ENCODE peak calls at places on chromosome 18, in four cellular contexts. C is prostate gland, Z is heart right ventricle, X is Panc1. G is an unnamed sample.

GRCh38 chr18:47754311-47755101 is 176.0 kb downstream of the SMAD2 start:
- DNase-seq in C (no peak), Z (no peak), X (no peak), G (no peak)

GRCh38 chr18:69954719-69955118 is 7.0 kb upstream of the CD226 start:
- DNase-seq in C (no peak), Z (no peak), X (no peak), G (no peak)

GRCh38 chr18:12376034-12376717 is 851 bp downstream of the AFG3L2 start:
- DNase-seq in C (no peak), Z (peak), X (no peak), G (no peak)

GRCh38 chr18:61957801-61958516 is 65.2 kb upstream of the RNF152 start:
- DNase-seq in C (no peak), Z (no peak), X (no peak), G (no peak)

GRCh38 chr18:39618265-39619003 is 2052.8 kb upstream of the CELF4 start:
- DNase-seq in C (no peak), Z (no peak), X (no peak), G (no peak)

GRCh38 chr18:8741524-8741923 is 36.2 kb downstream of the MTCL1 start:
- DNase-seq in C (peak), Z (no peak), X (no peak), G (peak)

GRCh38 chr18:36341944-36342343 is 44.4 kb downstream of the FHOD3 start:
- DNase-seq in C (no peak), Z (no peak), X (no peak), G (no peak)

GRCh38 chr18:4270016-4270415 is 185.1 kb downstream of the DLGAP1 start:
- DNase-seq in C (no peak), Z (no peak), X (no peak), G (no peak)

GRCh38 chr18:5630057-5630765 is 86.4 kb upstream of the EPB41L3 start:
- DNase-seq in C (peak), Z (no peak), X (no peak), G (no peak)

GRCh38 chr18:78561757-78562445 is 417.7 kb upstream of the SALL3 start:
- DNase-seq in C (no peak), Z (no peak), X (no peak), G (no peak)

GRCh38 chr18:9688036-9688741 is 19.9 kb upstream of the RAB31 start:
- DNase-seq in C (no peak), Z (no peak), X (no peak), G (no peak)

GRCh38 chr18:50783553-50783952 is 36.3 kb downstream of the MRO start:
- DNase-seq in C (no peak), Z (no peak), X (no peak), G (no peak)

GRCh38 chr18:47118986-47119385 is 31.3 kb downstream of the HDHD2 start:
- DNase-seq in C (no peak), Z (no peak), X (no peak), G (no peak)

GRCh38 chr18:21701621-21702020 is 3.0 kb downstream of the ABHD3 start:
- DNase-seq in C (no peak), Z (no peak), X (no peak), G (no peak)

GRCh38 chr18:11669271-11669947 is 19.7 kb upstream of the GNAL start:
- DNase-seq in C (peak), Z (no peak), X (no peak), G (no peak)

GRCh38 chr18:65235966-65236634 is 514.7 kb upstream of the CDH7 start:
- DNase-seq in C (no peak), Z (no peak), X (no peak), G (no peak)

GRCh38 chr18:2903006-2903405 is 56.2 kb downstream of the EMILIN2 start:
- DNase-seq in C (no peak), Z (peak), X (no peak), G (peak)

GRCh38 chr18:32321826-32322225 is 132.0 kb downstream of the MEP1B start:
- DNase-seq in C (no peak), Z (no peak), X (no peak), G (no peak)

GRCh38 chr18:12904012-12904516 is 20.0 kb upstream of the PTPN2 start:
- DNase-seq in C (no peak), Z (peak), X (no peak), G (no peak)

GRCh38 chr18:939167-939566 is 34.5 kb downstream of the ADCYAP1 start:
- DNase-seq in C (no peak), Z (no peak), X (no peak), G (no peak)

GRCh38 chr18:69400976-69401474 is 337 bp downstream of the DOK6 start:
- DNase-seq in C (no peak), Z (peak), X (no peak), G (peak)

GRCh38 chr18:9867454-9867732 is 18.4 kb upstream of the TXNDC2 start:
- DNase-seq in C (no peak), Z (no peak), X (no peak), G (no peak)

GRCh38 chr18:74213429-74213828 is 65.1 kb downstream of the TIMM21 start:
- DNase-seq in C (no peak), Z (no peak), X (no peak), G (no peak)

GRCh38 chr18:77140439-77141109 is 8.0 kb upstream of the MBP start:
- DNase-seq in C (no peak), Z (peak), X (no peak), G (peak)

GRCh38 chr18:75054611-75055010 is 154.3 kb downstream of the PTGR3 start:
- DNase-seq in C (no peak), Z (no peak), X (no peak), G (no peak)

GRCh38 chr18:57107141-57107832 is 39.6 kb upstream of the BOD1L2 start:
- DNase-seq in C (no peak), Z (peak), X (no peak), G (no peak)

GRCh38 chr18:26549486-26550435 is 1.4 kb upstream of the KCTD1 start:
- DNase-seq in C (peak), Z (peak), X (no peak), G (peak)

GRCh38 chr18:48939368-48940097 is 11.2 kb downstream of the SMAD7 start:
- DNase-seq in C (no peak), Z (peak), X (no peak), G (no peak)
- TF ChIP-seq CTCF in C (no peak), Z (no peak), X (no peak), G (no peak)

DNA sequence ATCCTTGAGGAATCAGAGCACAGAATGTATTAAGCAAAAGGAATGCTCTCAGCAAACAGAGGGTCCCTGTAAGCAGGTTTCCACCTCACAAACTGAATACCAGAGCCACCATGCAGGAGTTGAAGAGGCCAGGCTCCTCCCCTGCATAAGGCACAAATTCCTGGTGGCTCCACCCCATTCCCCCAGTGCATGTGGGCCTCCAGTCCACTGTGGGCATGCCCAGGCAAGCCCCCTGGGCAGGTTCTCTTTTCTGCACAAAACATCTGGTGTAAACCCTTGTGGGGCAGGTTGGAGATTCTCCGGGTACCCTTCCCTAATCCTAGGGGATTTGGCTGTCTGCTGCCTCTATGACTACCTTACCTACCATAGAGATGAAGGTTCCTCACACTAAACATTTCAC is 166.5 kb downstream of the PTPRM start:
- DNase-seq in C (no peak), Z (no peak), X (no peak), G (no peak)
- H3K27ac ChIP-seq in C (no peak), Z (no peak), X (no peak), G (no peak)

GRCh38 chr18:79788096-79789085 is 9.3 kb upstream of the KCNG2 start:
- DNase-seq in C (no peak), Z (no peak), X (no peak), G (no peak)
- H3K4me3 ChIP-seq in C (peak), Z (peak), X (no peak), G (peak)

DNA sequence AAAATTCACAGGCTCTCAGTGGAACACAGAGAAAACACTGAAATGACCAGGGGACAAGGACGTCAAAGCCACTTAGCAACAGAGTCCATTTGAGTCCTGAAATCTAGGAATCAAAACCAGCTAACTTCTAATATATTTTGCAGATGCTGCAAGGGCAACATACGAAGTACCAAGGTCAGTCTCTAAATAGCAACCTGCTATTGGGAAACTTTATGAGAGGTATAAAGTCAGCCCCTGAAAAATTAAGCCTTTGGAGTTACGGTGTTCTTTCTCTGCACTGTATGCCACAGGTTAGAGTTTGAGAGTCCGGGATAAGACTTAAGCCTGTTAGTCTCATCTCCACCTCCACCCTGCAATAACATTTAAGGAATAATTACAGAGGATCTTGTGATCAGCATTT is 13.3 kb downstream of the NPC1 start:
- DNase-seq in C (no peak), Z (no peak), X (no peak), G (no peak)
- TF ChIP-seq CTCF in C (no peak), Z (no peak), X (no peak), G (no peak)

DNA sequence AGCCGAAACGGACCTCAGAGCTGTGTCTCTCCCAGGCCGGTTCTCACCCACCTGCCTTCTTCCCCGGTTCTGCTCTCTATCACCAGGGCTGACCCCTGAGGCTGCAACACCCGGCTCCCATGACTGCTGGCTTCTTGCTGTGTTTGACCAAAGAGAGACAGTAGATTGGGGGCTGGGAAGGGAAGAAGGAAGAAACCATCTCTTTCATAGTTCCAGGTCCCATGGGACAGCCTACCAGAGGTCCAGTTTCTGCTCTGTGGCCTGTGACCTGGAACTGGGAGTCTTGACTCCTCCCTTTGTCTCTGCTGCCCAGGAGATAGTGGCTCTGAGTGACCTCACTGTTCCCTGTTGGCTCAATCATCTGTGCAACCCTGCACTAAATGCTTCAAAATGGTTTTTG is 38.1 kb downstream of the ALPK2 start:
- DNase-seq in C (no peak), Z (no peak), X (no peak), G (no peak)
- H3K27ac ChIP-seq in C (no peak), Z (peak), X (peak), G (no peak)

G was measured in coronary artery.